ENCODE peak calls at places on chromosomes 4 and X, in ten cellular contexts. One of them, this sample, is unnamed.

GRCh38 chr4:173288296-173288695 is 45.9 kb downstream of the HMGB2 start:
- DNase-seq in left ventricle myocardium superior: no peak
- DNase-seq in iris pigment epithelial cell: peak; percentile 61
- DNase-seq in T-cell: peak; percentile 36
- DNase-seq in endothelial cell: peak; percentile 63
- DNase-seq in globus pallidus: peak; percentile 42
- DNase-seq in EH: peak; percentile 65
- DNase-seq in BJ: no peak
- DNase-seq in fibroblast of gingiva: peak; percentile 41
- DNase-seq in nucleus accumbens: peak; percentile 47
- DNase-seq in this sample: peak; percentile 37

GRCh38 chr4:139083533-139084424 is 68.2 kb downstream of the NOCT start:
- DNase-seq in endothelial cell: peak; percentile 58
- DNase-seq in nucleus accumbens: peak; percentile 74
- DNase-seq in globus pallidus: peak; percentile 82
- DNase-seq in iris pigment epithelial cell: peak; percentile 92
- DNase-seq in T-cell: peak; percentile 79
- DNase-seq in fibroblast of gingiva: peak; percentile 97
- DNase-seq in EH: peak; percentile 91
- DNase-seq in left ventricle myocardium superior: peak; percentile 93
- DNase-seq in BJ: no peak
- DNase-seq in this sample: peak; percentile 86

GRCh38 chr4:52588771-52589591 is 70.1 kb downstream of the USP46 start:
- DNase-seq in nucleus accumbens: no peak
- DNase-seq in EH: peak; percentile 84
- DNase-seq in iris pigment epithelial cell: peak; percentile 96
- DNase-seq in fibroblast of gingiva: peak; percentile 23
- DNase-seq in BJ: no peak
- DNase-seq in T-cell: no peak
- DNase-seq in left ventricle myocardium superior: no peak
- DNase-seq in endothelial cell: no peak
- DNase-seq in globus pallidus: no peak
- DNase-seq in this sample: no peak

GRCh38 chr4:138055890-138056289 is 186.3 kb downstream of the SLC7A11 start:
- DNase-seq in T-cell: no peak
- DNase-seq in nucleus accumbens: no peak
- DNase-seq in iris pigment epithelial cell: peak; percentile 56
- DNase-seq in left ventricle myocardium superior: no peak
- DNase-seq in globus pallidus: no peak
- DNase-seq in EH: peak; percentile 73
- DNase-seq in endothelial cell: no peak
- DNase-seq in fibroblast of gingiva: no peak
- DNase-seq in BJ: peak; percentile 31
- DNase-seq in this sample: no peak

GRCh38 chr4:78788005-78788889 is 12.1 kb downstream of the BMP2K start:
- DNase-seq in iris pigment epithelial cell: no peak
- DNase-seq in nucleus accumbens: no peak
- DNase-seq in BJ: no peak
- DNase-seq in EH: no peak
- DNase-seq in endothelial cell: no peak
- DNase-seq in fibroblast of gingiva: no peak
- DNase-seq in left ventricle myocardium superior: no peak
- DNase-seq in globus pallidus: no peak
- DNase-seq in T-cell: no peak
- DNase-seq in this sample: no peak

GRCh38 chr4:75653845-75654503 is 19.2 kb downstream of the G3BP2 start:
- DNase-seq in iris pigment epithelial cell: no peak
- DNase-seq in endothelial cell: peak; percentile 18
- DNase-seq in T-cell: no peak
- DNase-seq in EH: peak; percentile 51
- DNase-seq in fibroblast of gingiva: peak; percentile 24
- DNase-seq in nucleus accumbens: no peak
- DNase-seq in globus pallidus: no peak
- DNase-seq in BJ: no peak
- DNase-seq in left ventricle myocardium superior: no peak
- DNase-seq in this sample: no peak

GRCh38 chr4:52911684-52912294 is 49.7 kb downstream of the RASL11B start:
- DNase-seq in T-cell: peak; percentile 22
- DNase-seq in BJ: no peak
- DNase-seq in EH: peak; percentile 66
- DNase-seq in endothelial cell: peak; percentile 84
- DNase-seq in iris pigment epithelial cell: peak; percentile 78
- DNase-seq in nucleus accumbens: peak; percentile 32
- DNase-seq in left ventricle myocardium superior: peak; percentile 72
- DNase-seq in globus pallidus: peak; percentile 57
- DNase-seq in fibroblast of gingiva: peak; percentile 72
- DNase-seq in this sample: peak; percentile 77

GRCh38 chrX:12007881-12008280 is 130.4 kb upstream of the FRMPD4 start:
- DNase-seq in globus pallidus: no peak
- DNase-seq in nucleus accumbens: no peak
- DNase-seq in BJ: peak; percentile 17
- DNase-seq in left ventricle myocardium superior: no peak
- DNase-seq in EH: peak; percentile 78
- DNase-seq in iris pigment epithelial cell: peak; percentile 85
- DNase-seq in fibroblast of gingiva: peak; percentile 3
- DNase-seq in T-cell: no peak
- DNase-seq in endothelial cell: no peak
- DNase-seq in this sample: peak; percentile 4

GRCh38 chrX:139213241-139213709 is 317.3 kb upstream of the F9 start:
- DNase-seq in BJ: no peak
- DNase-seq in nucleus accumbens: no peak
- DNase-seq in iris pigment epithelial cell: no peak
- DNase-seq in globus pallidus: no peak
- DNase-seq in EH: no peak
- DNase-seq in left ventricle myocardium superior: no peak
- DNase-seq in T-cell: no peak
- DNase-seq in endothelial cell: no peak
- DNase-seq in fibroblast of gingiva: no peak
- DNase-seq in this sample: no peak

This sample was measured in HCT116.